ENCODE peak calls at places on chromosomes 5 and 9, in four cellular contexts. Q is ovary, H is fibroblast of pulmonary artery, A is fibroblast of lung. X is an unnamed sample.
A peak's percentile ranks its signal among the peaks of the same experiment; 100 is the strongest.

GRCh38 chr9:127905788-127906191 is 6.4 kb upstream of the ST6GALNAC6 start:
- DNase-seq in H (no peak), A (no peak), Q (no peak), X (no peak)

GRCh38 chr5:1419476-1420210 is 25.6 kb downstream of the SLC6A3 start:
- DNase-seq in A (no peak), Q (no peak), H (no peak), X (no peak)

GRCh38 chr5:16492398-16493175 is 27.0 kb upstream of the ZNF622 start:
- DNase-seq in A (peak; percentile 36), H (peak; percentile 39), Q (peak; percentile 30), X (peak; percentile 35)

GRCh38 chr5:112174959-112175594 is 244.0 kb downstream of the EPB41L4A start:
- DNase-seq in H (peak; percentile 70), A (peak; percentile 49), Q (no peak), X (peak; percentile 48)

GRCh38 chr9:78049484-78049883 is 17.9 kb upstream of the GNAQ start:
- DNase-seq in H (no peak), A (no peak), Q (no peak), X (no peak)

GRCh38 chr5:9661316-9662015 is 31.3 kb upstream of the TAS2R1 start:
- DNase-seq in Q (no peak), A (no peak), H (no peak), X (no peak)

GRCh38 chr5:27315541-27316282 is 277.3 kb upstream of the CDH9 start:
- DNase-seq in H (peak; percentile 71), Q (no peak), A (peak; percentile 82), X (peak; percentile 75)

GRCh38 chr5:17123785-17124184 is 93.6 kb upstream of the BASP1 start:
- DNase-seq in Q (no peak), H (no peak), A (no peak), X (no peak)

GRCh38 chr5:56025303-56025885 is 30.6 kb upstream of the IL6ST start:
- DNase-seq in A (no peak), Q (no peak), H (no peak), X (no peak)

GRCh38 chr5:64637144-64637543 is 53.2 kb upstream of the SHISAL2B start:
- DNase-seq in Q (no peak), A (no peak), H (no peak), X (no peak)

GRCh38 chr5:156155638-156156037 is 171.3 kb upstream of the SGCD start:
- DNase-seq in A (no peak), Q (no peak), H (no peak), X (no peak)

DNA sequence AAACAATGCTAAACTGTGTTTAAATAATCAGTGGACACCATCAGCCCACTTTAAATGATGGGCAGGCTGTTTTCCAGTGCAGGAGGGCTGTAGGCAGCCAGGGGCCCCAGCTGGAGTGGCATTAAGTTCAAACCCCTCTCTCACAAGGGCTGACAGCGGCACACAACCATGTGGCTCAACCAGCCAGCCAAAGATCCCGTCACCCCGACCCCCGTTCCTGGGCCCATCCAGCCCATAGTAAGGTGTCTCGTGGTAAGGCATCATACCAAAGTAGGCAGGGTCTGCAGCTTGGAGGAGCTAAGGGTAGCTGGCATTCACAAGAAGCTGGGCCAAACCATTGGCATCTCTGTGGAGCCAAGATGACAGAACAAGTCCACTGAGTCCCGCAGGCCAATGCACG is 24.9 kb downstream of the BTNL9 start:
- DNase-seq in Q (no peak), A (no peak), H (no peak), X (no peak)
- H3K4me3 ChIP-seq in Q (no peak overlapping the region), A (no peak overlapping the region), H (no peak overlapping the region), X (no peak overlapping the region)

GRCh38 chr5:68261174-68262021 is 45.8 kb downstream of the PIK3R1 start:
- DNase-seq in H (peak; percentile 80), A (peak; percentile 94), Q (no peak), X (no peak)
- TF ChIP-seq CTCF in H (peak; percentile 33), A (peak; percentile 42), Q (no peak), X (peak; percentile 27)

GRCh38 chr9:2159521-2160417 is 144.6 kb downstream of the SMARCA2 start:
- DNase-seq in Q (no peak), H (peak; percentile 36), A (peak; percentile 58), X (peak; percentile 58)
- H3K4me3 ChIP-seq in Q (peak overlapping the region; percentile 36), H (peak overlapping the region; percentile 66), A (peak overlapping the region; percentile 60), X (peak overlapping the region; percentile 22)

GRCh38 chr5:174326372-174326771 is 280.9 kb downstream of the NSG2 start:
- DNase-seq in H (no peak), A (no peak), Q (no peak), X (no peak)

GRCh38 chr5:174328626-174329299 is 283.3 kb downstream of the NSG2 start:
- DNase-seq in H (no peak), Q (no peak), A (peak; percentile 45), X (no peak)

GRCh38 chr5:174327896-174328295 is 282.4 kb downstream of the NSG2 start:
- DNase-seq in A (no peak), H (no peak), Q (no peak), X (no peak)

GRCh38 chr5:174327317-174327864 is 281.9 kb downstream of the NSG2 start:
- DNase-seq in A (peak; percentile 79), Q (no peak), H (peak; percentile 83), X (peak; percentile 65)

GRCh38 chr5:174329738-174330137 is 284.2 kb downstream of the NSG2 start:
- DNase-seq in Q (no peak), H (no peak), A (peak; percentile 50), X (peak; percentile 12)
- TF ChIP-seq CTCF in Q (no peak), H (no peak), A (no peak), X (no peak)

GRCh38 chr5:51387854-51388320 is 4.6 kb downstream of the ISL1 start:
- DNase-seq in A (no peak), H (no peak), Q (no peak), X (no peak)
- H3K4me3 ChIP-seq in A (no peak overlapping the region), H (no peak overlapping the region), Q (no peak overlapping the region), X (no peak overlapping the region)

DNA sequence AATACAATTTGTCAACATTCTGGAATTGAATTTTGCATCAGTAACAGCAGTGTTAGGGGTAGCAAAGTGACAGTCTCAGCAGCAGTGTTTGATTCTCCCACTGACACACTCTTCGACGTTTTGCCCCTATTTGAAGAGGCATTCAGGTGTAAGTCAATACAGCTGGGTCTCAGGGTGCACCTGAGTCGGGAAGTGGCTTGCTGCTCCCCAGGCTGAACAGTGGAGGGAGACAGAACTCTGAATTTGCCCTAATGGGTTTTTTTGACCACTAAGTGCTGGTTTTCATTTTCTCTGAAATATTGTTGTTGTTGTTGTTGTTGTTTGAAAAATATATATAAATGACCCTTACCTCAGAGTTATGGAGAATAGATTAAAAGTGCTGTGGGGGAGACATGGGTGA is 223.2 kb downstream of the TLR4 start:
- DNase-seq in Q (no peak), A (no peak), H (no peak), X (no peak)
- TF ChIP-seq CTCF in Q (no peak), A (no peak), H (no peak), X (no peak)

GRCh38 chr9:7097040-7097715 is 339.4 kb downstream of the KDM4C start:
- DNase-seq in H (no peak), A (no peak), Q (no peak), X (no peak)
- H3K4me3 ChIP-seq in H (no peak overlapping the region), A (no peak overlapping the region), Q (no peak overlapping the region), X (no peak overlapping the region)

GRCh38 chr9:16725066-16725465 is 145.4 kb downstream of the BNC2 start:
- DNase-seq in A (no peak), H (no peak), Q (no peak), X (no peak)

GRCh38 chr9:16727452-16728127 is 142.9 kb downstream of the BNC2 start:
- DNase-seq in A (peak; percentile 56), H (peak; percentile 49), Q (no peak), X (peak; percentile 57)

GRCh38 chr9:16728128-16728505 is 142.4 kb downstream of the BNC2 start:
- DNase-seq in Q (no peak), A (peak; percentile 34), H (no peak), X (no peak)

GRCh38 chr9:16726718-16727451 is 143.6 kb downstream of the BNC2 start:
- DNase-seq in A (peak; percentile 91), H (peak; percentile 96), Q (peak; percentile 90), X (peak; percentile 90)

DNA sequence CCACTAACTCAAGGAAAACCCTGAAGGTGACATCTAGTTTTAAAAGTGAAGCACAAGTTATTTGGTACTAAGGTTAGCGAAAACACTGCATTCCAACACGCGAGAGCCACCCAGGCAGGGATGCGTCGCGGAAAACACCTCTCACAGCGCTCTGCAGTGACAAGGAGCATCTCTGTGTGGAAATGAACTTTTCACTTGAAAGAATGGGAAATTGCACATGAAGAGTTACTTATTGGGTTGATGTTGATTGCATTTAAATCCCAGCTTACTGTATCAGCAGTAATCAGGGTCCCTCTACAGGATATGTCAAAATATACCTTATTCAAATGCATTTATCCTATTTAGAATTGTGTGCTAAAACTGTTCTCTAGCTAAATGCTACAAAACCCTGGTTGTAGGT is 144.4 kb downstream of the BNC2 start:
- DNase-seq in H (peak; percentile 73), Q (no peak), A (peak; percentile 86), X (peak; percentile 75)
- TF ChIP-seq CTCF in H (peak; percentile 28), Q (no peak), A (peak; percentile 36), X (no peak)

DNA sequence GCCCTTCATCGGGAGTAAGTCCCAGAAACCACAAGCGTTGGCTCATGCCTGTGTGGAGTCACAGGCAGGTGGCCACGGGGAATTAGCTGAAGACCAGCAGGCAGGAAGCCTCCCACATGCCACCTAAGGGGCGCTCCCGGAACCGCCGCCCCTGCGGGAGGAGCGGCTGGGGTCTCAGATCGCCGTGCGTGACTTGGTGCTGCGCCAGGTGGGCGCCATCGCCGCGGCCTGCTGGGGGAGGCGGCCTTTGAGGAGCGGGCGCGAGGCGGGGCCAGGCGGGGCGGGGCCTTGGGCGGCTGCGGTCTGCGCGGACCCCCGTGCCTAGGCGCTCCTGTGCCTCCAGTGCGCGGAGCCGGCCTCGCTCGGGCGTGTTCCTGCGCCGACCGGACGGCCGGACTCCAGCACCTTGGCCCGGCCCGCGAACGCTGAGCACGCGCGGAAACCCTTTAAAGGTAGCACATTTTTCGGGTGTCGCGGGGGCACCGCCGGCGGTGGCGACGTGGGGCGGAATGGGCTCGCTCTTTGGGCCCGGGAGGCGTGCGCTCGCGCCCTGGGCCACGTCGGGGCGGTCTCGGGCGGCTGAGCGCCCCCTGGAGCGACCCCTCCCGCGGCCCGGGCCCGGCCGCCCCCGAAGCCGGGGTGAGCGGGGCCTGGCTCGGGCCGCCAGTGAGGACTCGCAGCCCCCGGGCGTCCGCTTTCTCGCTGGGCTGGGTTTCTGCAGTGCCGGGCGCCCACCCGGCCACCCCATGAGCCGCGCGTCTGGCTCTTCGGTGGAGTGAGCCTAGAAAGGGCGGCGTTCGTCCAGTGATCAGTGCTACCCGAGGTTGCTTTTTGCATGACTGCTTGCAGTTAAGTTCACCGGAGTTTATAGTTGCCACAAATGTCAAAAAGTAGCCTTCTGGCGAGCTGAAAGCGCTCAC is 24.5 kb downstream of the LECT2 start:
- DNase-seq in H (no peak), A (no peak), Q (no peak), X (no peak)
- H3K4me3 ChIP-seq in H (peak overlapping the region; percentile 25), A (peak overlapping the region; percentile 33), Q (no peak overlapping the region), X (peak overlapping the region; percentile 15)

DNA sequence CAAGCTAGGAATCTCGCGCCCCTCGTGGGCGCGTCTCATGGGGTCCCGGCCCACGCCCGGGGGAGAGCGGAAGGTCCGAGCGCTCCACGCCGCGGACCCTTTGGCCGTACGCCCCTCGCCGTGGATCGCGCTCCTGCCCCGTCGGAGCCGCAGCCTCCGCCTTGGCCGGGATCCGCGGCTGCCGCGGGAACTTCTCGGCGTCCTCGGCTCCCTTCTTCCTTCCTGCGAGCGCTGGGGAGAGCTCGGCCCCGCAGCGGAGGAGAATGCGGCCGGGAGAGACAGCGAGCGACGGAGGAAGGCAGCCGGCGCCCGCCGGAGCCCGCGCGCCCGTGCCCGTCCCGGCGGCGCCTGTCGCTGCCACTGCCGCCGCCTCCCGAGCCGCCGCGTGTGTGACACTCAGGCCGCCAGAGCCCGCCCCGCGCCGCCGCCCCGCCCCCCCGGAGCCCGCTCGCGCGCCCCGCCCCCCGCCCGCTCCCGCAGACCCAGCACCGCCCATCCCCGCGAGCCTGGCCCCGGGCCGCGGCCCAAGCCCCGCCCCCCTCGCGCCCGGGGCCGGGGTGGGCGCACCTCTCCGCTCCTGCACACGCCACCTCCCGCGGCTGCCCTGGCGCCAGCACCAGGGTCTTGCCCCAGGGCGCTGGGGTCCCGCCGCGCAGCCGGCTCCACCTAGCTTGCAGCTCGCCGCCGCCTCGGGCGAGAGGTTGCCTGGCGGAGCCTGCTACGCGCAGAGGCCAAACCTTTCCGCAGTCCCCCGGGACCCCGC is at the start of gene SHB:
- DNase-seq in H (peak; percentile 53), A (peak; percentile 48), Q (peak; percentile 67), X (no peak)
- TF ChIP-seq CTCF in H (no peak), A (no peak), Q (no peak), X (no peak)

X was measured in astrocyte of the spinal cord.